ENCODE peak calls at places on chromosomes 6 and 20, in four cellular contexts. E, J, W and I are unnamed samples.

GRCh38 chr6:16770701-16771569 is 9.7 kb upstream of the ATXN1 start:
- DNase-seq in J (no peak), W (peak; percentile 92), E (peak; percentile 60), I (peak; percentile 76)

GRCh38 chr6:90537027-90537426 is 49.8 kb downstream of the MAP3K7 start:
- DNase-seq in E (peak; percentile 45), W (no peak), J (no peak), I (no peak)

GRCh38 chr20:4726710-4727391 is 5.1 kb downstream of the PRND start:
- DNase-seq in J (peak; percentile 24), W (no peak), E (peak; percentile 82), I (peak; percentile 51)

GRCh38 chr20:7285918-7286556 is 518.6 kb downstream of the BMP2 start:
- DNase-seq in J (peak; percentile 12), E (peak; percentile 75), W (peak; percentile 12), I (peak; percentile 88)

GRCh38 chr20:45318948-45319347 is 10.8 kb upstream of the MATN4 start:
- DNase-seq in W (no peak), E (no peak), J (no peak), I (no peak)

GRCh38 chr6:99736302-99736701 is 129.7 kb downstream of the PRDM13 start:
- DNase-seq in J (no peak), W (no peak), E (no peak), I (no peak)

GRCh38 chr6:57305112-57305511 is 12.3 kb upstream of the PRIM2 start:
- DNase-seq in J (no peak), E (no peak), W (no peak), I (no peak)

GRCh38 chr20:24782801-24783630 is 166.1 kb upstream of the CST7 start:
- DNase-seq in E (no peak), J (no peak), W (no peak), I (no peak)

GRCh38 chr6:158131926-158132325 is 36.1 kb downstream of the SERAC1 start:
- DNase-seq in J (no peak), E (peak; percentile 34), W (peak; percentile 44), I (peak; percentile 53)

GRCh38 chr6:153668758-153669157 is 370.3 kb upstream of the OPRM1 start:
- DNase-seq in W (no peak), E (no peak), J (no peak), I (no peak)

GRCh38 chr20:37331060-37331857 is 14.7 kb upstream of the SRC start:
- DNase-seq in J (no peak), W (no peak), E (no peak), I (no peak)

GRCh38 chr6:153129873-153130514 is 1.1 kb downstream of the RGS17 start:
- DNase-seq in J (no peak), W (no peak), E (peak; percentile 12), I (peak; percentile 13)

GRCh38 chr20:43827940-43828562 is 86.6 kb upstream of the TOX2 start:
- DNase-seq in E (no peak), J (no peak), W (no peak), I (no peak)

GRCh38 chr6:161101517-161101916 is 109.9 kb downstream of the MAP3K4 start:
- DNase-seq in E (peak; percentile 17), J (no peak), W (no peak), I (no peak)
- TF ChIP-seq FOS in E (no peak), J (no peak), W (no peak), I (no peak)

DNA sequence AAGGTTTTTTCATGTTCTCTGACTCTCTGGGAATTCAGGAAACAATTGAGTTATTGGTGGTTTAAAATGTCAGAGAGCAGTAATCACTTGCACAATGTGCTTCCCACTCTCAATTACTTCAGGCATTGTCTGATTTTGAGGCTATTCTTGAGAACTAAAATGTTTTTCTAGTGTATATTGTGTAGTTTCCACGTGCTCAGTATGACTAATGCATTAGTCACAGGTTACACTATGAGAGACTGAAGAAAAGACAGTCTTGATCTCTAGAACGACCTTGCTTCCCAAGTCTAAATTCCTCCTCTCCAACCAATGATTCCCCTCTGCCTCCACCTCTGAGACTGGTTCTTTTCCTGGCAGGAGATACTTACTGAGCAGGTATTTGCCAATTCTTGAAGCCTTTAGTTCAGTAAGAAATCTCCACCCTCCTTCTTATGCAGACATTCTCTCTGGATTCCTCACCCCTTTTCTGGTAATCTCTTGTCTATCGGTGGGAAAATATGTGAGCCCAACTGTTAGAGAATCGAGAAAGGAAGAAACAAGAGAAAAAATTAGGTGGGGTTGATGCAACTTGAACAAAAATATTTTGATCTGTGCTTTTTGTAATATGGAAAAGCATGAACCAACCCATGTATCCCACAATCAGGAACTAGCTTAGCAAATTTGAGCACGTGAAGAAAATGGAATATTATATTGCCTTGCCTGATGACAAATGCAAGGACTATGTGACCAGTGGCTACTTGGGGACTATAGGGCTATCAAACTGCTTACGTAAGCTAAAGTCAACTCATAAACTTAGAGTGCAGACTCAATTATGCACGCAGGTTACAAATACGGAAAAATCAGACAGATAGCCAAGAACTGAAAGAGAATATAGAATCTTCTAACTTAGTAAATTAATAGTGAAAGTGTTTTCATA is 61.1 kb upstream of the SLC22A16 start:
- DNase-seq in J (no peak), W (no peak), E (peak; percentile 97), I (peak; percentile 97)
- H3K4me1 ChIP-seq in J (no peaks in the 10 kb centered on the region), W (no peaks in the 10 kb centered on the region), E (peaks cover 9% of the 10 kb centered on the region), I (peaks cover 10% of the 10 kb centered on the region)

DNA sequence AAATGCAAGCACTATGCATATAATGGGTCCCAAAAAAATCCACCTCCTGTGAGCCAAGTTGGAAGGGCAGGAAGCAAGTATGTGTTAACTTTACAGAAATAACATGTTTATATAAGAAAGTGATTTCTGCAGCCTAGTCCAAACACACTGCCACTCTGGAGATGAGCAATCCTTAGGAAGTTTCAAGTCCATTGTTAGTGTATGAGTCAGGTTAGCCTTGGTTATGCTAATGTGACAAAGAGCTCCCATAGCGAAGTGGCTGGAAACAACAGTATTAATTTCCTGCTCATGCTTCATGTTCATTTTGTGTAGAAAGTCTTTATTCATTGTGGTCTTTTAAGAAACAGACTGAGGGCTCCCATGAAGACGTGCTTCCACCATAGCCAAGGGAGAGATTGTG is 121.4 kb downstream of the TBXT start:
- DNase-seq in W (no peak), J (no peak), E (peak; percentile 96), I (peak; percentile 21)
- TF ChIP-seq FOS in W (no peak), J (no peak), E (peak; percentile 85), I (peak; percentile 83)

GRCh38 chr20:48770700-48771099 is 57.1 kb downstream of the PREX1 start:
- DNase-seq in J (no peak), W (no peak), E (no peak), I (no peak)

GRCh38 chr20:48771542-48771941 is 56.3 kb downstream of the PREX1 start:
- DNase-seq in W (no peak), J (no peak), E (no peak), I (no peak)

GRCh38 chr20:48772183-48772976 is 55.4 kb downstream of the PREX1 start:
- DNase-seq in W (no peak), J (no peak), E (no peak), I (peak; percentile 50)

GRCh38 chr20:48767269-48767960 is 60.4 kb downstream of the PREX1 start:
- DNase-seq in W (no peak), J (no peak), E (no peak), I (no peak)

GRCh38 chr20:48769111-48769879 is 58.5 kb downstream of the PREX1 start:
- DNase-seq in E (no peak), J (no peak), W (peak; percentile 38), I (no peak)
- H3K4me1 ChIP-seq in E (no peaks in the 10 kb centered on the region), J (peaks cover 48% of the 10 kb centered on the region), W (peaks cover 10% of the 10 kb centered on the region), I (peaks cover 9% of the 10 kb centered on the region)